ENCODE peak calls at places on chromosomes 3 and 15, in ten cellular contexts. G, J, E, W, H, Z, Y, R, A and V are unnamed samples.
A peak's percentile ranks its signal among the peaks of the same experiment; 100 is the strongest.

GRCh38 chr15:38201714-38202113 is 50.9 kb upstream of the SPRED1 start:
- DNase-seq in G (no peak), J (no peak), E (no peak), W (no peak), H (no peak), Z (no peak), Y (no peak), R (no peak), A (no peak), V (no peak)

GRCh38 chr15:61184431-61184830 is 44.7 kb downstream of the RORA start:
- DNase-seq in G (no peak), J (no peak), E (no peak), W (no peak), H (no peak), Z (no peak), Y (no peak), R (no peak), A (no peak), V (no peak)

GRCh38 chr3:101780661-101781060 is 1.6 kb downstream of the NXPE3 start:
- DNase-seq in G (no peak), J (no peak), E (no peak), W (no peak), H (no peak), Z (peak; percentile 87), Y (no peak), R (no peak), A (no peak), V (no peak)

GRCh38 chr15:31236184-31237041 is 90.2 kb upstream of the KLF13 start:
- DNase-seq in G (no peak), J (no peak), E (peak; percentile 26), W (no peak), H (no peak), Z (peak; percentile 84), Y (no peak), R (no peak), A (no peak), V (no peak)

GRCh38 chr15:92810418-92811138 is 89.5 kb upstream of the CHD2 start:
- DNase-seq in G (no peak), J (peak; percentile 34), E (peak; percentile 64), W (no peak), H (no peak), Z (peak; percentile 86), Y (no peak), R (peak; percentile 46), A (peak; percentile 47), V (no peak)

GRCh38 chr15:38299216-38299615 is 46.6 kb downstream of the SPRED1 start:
- DNase-seq in G (no peak), J (no peak), E (no peak), W (no peak), H (no peak), Z (peak; percentile 52), Y (no peak), R (no peak), A (no peak), V (no peak)

GRCh38 chr3:189363856-189364255 is 192.1 kb downstream of the TPRG1 start:
- DNase-seq in G (no peak), J (no peak), E (no peak), W (no peak), H (no peak), Z (peak; percentile 55), Y (no peak), R (no peak), A (no peak), V (no peak)

GRCh38 chr15:82047493-82048446 is 2.0 kb upstream of the MEX3B start:
- DNase-seq in G (no peak), J (peak; percentile 9), E (no peak), W (no peak), H (no peak), Z (peak; percentile 10), Y (no peak), R (peak; percentile 33), A (no peak), V (no peak)

GRCh38 chr3:14598143-14598569 is 53.4 kb upstream of the CCDC174 start:
- DNase-seq in G (peak; percentile 17), J (peak; percentile 46), E (no peak), W (no peak), H (no peak), Z (peak; percentile 32), Y (no peak), R (peak; percentile 74), A (peak; percentile 63), V (peak; percentile 38)

GRCh38 chr3:98730338-98730737 is 32.8 kb upstream of the ST3GAL6 start:
- DNase-seq in G (no peak), J (no peak), E (no peak), W (no peak), H (no peak), Z (peak; percentile 83), Y (no peak), R (peak; percentile 77), A (peak; percentile 20), V (no peak)

GRCh38 chr15:82313446-82313845 is 35.8 kb downstream of the GOLGA6L10 start:
- DNase-seq in G (no peak), J (no peak), E (no peak), W (no peak), H (no peak), Z (no peak), Y (no peak), R (no peak), A (no peak), V (no peak)

GRCh38 chr3:4492240-4493007 is 724 bp upstream of the ITPR1 start:
- DNase-seq in G (peak; percentile 31), J (peak; percentile 40), E (peak; percentile 9), W (no peak), H (peak; percentile 41), Z (peak; percentile 81), Y (peak; percentile 16), R (no peak), A (peak; percentile 39), V (peak; percentile 43)

GRCh38 chr3:143280984-143281383 is 161.4 kb downstream of the CHST2 start:
- DNase-seq in G (no peak), J (no peak), E (no peak), W (no peak), H (no peak), Z (no peak), Y (no peak), R (no peak), A (no peak), V (no peak)

GRCh38 chr3:69388241-69388640 is 2.4 kb upstream of the FRMD4B start:
- DNase-seq in G (no peak), J (no peak), E (no peak), W (no peak), H (no peak), Z (no peak), Y (no peak), R (no peak), A (no peak), V (no peak)

GRCh38 chr3:62678841-62679240 is 196.4 kb downstream of the CADPS start:
- DNase-seq in G (no peak), J (no peak), E (no peak), W (no peak), H (no peak), Z (no peak), Y (no peak), R (no peak), A (no peak), V (no peak)

GRCh38 chr3:67522081-67522480 is 132.3 kb downstream of the SUCLG2 start:
- DNase-seq in G (no peak), J (no peak), E (no peak), W (no peak), H (no peak), Z (no peak), Y (no peak), R (no peak), A (no peak), V (no peak)

GRCh38 chr3:183385698-183386590 is 42.5 kb downstream of the MCF2L2 start:
- DNase-seq in G (peak; percentile 55), J (peak; percentile 55), E (no peak), W (peak; percentile 52), H (no peak), Z (peak; percentile 70), Y (peak; percentile 35), R (peak; percentile 59), A (peak; percentile 44), V (peak; percentile 33)

GRCh38 chr3:46187876-46188275 is 20.2 kb downstream of the CCR1 start:
- DNase-seq in G (no peak), J (no peak), E (no peak), W (no peak), H (no peak), Z (peak; percentile 80), Y (no peak), R (peak; percentile 46), A (no peak), V (no peak)

GRCh38 chr3:52841981-52842340 is 7.1 kb upstream of the MUSTN1 start:
- DNase-seq in G (no peak), J (no peak), E (no peak), W (no peak), H (no peak), Z (no peak), Y (no peak), R (no peak), A (no peak), V (no peak)

GRCh38 chr3:55521086-55522060 is 34.3 kb upstream of the WNT5A start:
- DNase-seq in G (no peak), J (no peak), E (no peak), W (no peak), H (no peak), Z (peak; percentile 82), Y (no peak), R (no peak), A (no peak), V (no peak)

GRCh38 chr3:173397161-173398110 is at the start of gene NLGN1:
- DNase-seq in G (no peak), J (no peak), E (peak; percentile 37), W (peak; percentile 38), H (no peak), Z (peak; percentile 76), Y (no peak), R (peak; percentile 30), A (no peak), V (no peak)

GRCh38 chr3:61288446-61288845 is 37.2 kb upstream of the FHIT start:
- DNase-seq in G (no peak), J (no peak), E (no peak), W (no peak), H (no peak), Z (no peak), Y (no peak), R (no peak), A (no peak), V (no peak)

GRCh38 chr3:61563614-61564404 is 2.4 kb downstream of the PTPRG start:
- DNase-seq in G (no peak), J (no peak), E (no peak), W (no peak), H (no peak), Z (no peak), Y (no peak), R (peak; percentile 24), A (no peak), V (no peak)

GRCh38 chr15:31469801-31470545 is 143.3 kb downstream of the KLF13 start:
- DNase-seq in G (no peak), J (no peak), E (no peak), W (no peak), H (no peak), Z (no peak), Y (no peak), R (no peak), A (no peak), V (no peak)

GRCh38 chr3:188037116-188037718 is 116.7 kb upstream of the LPP start:
- DNase-seq in G (no peak), J (no peak), E (peak; percentile 11), W (no peak), H (no peak), Z (peak; percentile 78), Y (no peak), R (no peak), A (no peak), V (no peak)

GRCh38 chr3:187669675-187670504 is at the start of gene SST:
- DNase-seq in G (no peak), J (no peak), E (no peak), W (no peak), H (no peak), Z (peak; percentile 52), Y (no peak), R (no peak), A (no peak), V (no peak)

GRCh38 chr3:123821920-123822319 is 62.2 kb downstream of the MYLK start:
- DNase-seq in G (no peak), J (no peak), E (no peak), W (no peak), H (no peak), Z (peak; percentile 56), Y (no peak), R (no peak), A (no peak), V (no peak)

GRCh38 chr15:63041982-63042878 is at the start of gene TPM1:
- DNase-seq in G (no peak), J (no peak), E (no peak), W (no peak), H (no peak), Z (peak; percentile 93), Y (no peak), R (peak; percentile 45), A (peak; percentile 22), V (no peak)